ENCODE peak calls at places on chromosomes 13 and 19, in ten cellular contexts. One of them, this sample, is unnamed.

GRCh38 chr13:50357586-50358118 is 342.4 kb downstream of the KCNRG start:
- DNase-seq in A549: no peak
- DNase-seq in breast epithelium: peak; percentile 56
- DNase-seq in tibial nerve: peak; percentile 25
- DNase-seq in stomach: peak; percentile 58
- DNase-seq in Peyer's patch: no peak
- DNase-seq in body of pancreas: peak; percentile 79
- DNase-seq in heart left ventricle: no peak
- DNase-seq in lower leg skin: no peak
- DNase-seq in IMR-90: peak; percentile 93
- DNase-seq in this sample: no peak

GRCh38 chr13:22187329-22187728 is 516.5 kb downstream of the FGF9 start:
- DNase-seq in breast epithelium: no peak
- DNase-seq in body of pancreas: no peak
- DNase-seq in IMR-90: peak; percentile 11
- DNase-seq in lower leg skin: no peak
- DNase-seq in tibial nerve: no peak
- DNase-seq in Peyer's patch: no peak
- DNase-seq in A549: no peak
- DNase-seq in heart left ventricle: no peak
- DNase-seq in stomach: no peak
- DNase-seq in this sample: no peak

GRCh38 chr19:28785961-28786360 is 427.0 kb downstream of the UQCRFS1 start:
- DNase-seq in A549: no peak
- DNase-seq in Peyer's patch: no peak
- DNase-seq in IMR-90: no peak
- DNase-seq in stomach: no peak
- DNase-seq in lower leg skin: no peak
- DNase-seq in heart left ventricle: no peak
- DNase-seq in breast epithelium: no peak
- DNase-seq in body of pancreas: no peak
- DNase-seq in tibial nerve: no peak
- DNase-seq in this sample: no peak

GRCh38 chr19:35341006-35341405 is 6.7 kb upstream of the FFAR1 start:
- DNase-seq in breast epithelium: no peak
- DNase-seq in tibial nerve: no peak
- DNase-seq in stomach: no peak
- DNase-seq in Peyer's patch: no peak
- DNase-seq in body of pancreas: no peak
- DNase-seq in lower leg skin: no peak
- DNase-seq in IMR-90: no peak
- DNase-seq in A549: no peak
- DNase-seq in heart left ventricle: no peak
- DNase-seq in this sample: peak; percentile 68

GRCh38 chr19:53333071-53333465 is 481 bp upstream of the ZNF845 start:
- DNase-seq in A549: no peak
- DNase-seq in heart left ventricle: peak; percentile 67
- DNase-seq in tibial nerve: peak; percentile 23
- DNase-seq in stomach: peak; percentile 42
- DNase-seq in IMR-90: no peak
- DNase-seq in lower leg skin: peak; percentile 89
- DNase-seq in Peyer's patch: peak; percentile 30
- DNase-seq in breast epithelium: no peak
- DNase-seq in body of pancreas: peak; percentile 51
- DNase-seq in this sample: peak; percentile 85

GRCh38 chr19:35986664-35987570 is 8.1 kb upstream of the SDHAF1 start:
- DNase-seq in lower leg skin: peak; percentile 88
- DNase-seq in stomach: no peak
- DNase-seq in Peyer's patch: peak; percentile 59
- DNase-seq in body of pancreas: no peak
- DNase-seq in tibial nerve: no peak
- DNase-seq in breast epithelium: no peak
- DNase-seq in heart left ventricle: no peak
- DNase-seq in IMR-90: no peak
- DNase-seq in A549: peak; percentile 59
- DNase-seq in this sample: peak; percentile 87

GRCh38 chr19:35042056-35042730 is 672 bp downstream of the HPN start:
- DNase-seq in stomach: peak; percentile 47
- DNase-seq in IMR-90: no peak
- DNase-seq in A549: no peak
- DNase-seq in breast epithelium: no peak
- DNase-seq in Peyer's patch: no peak
- DNase-seq in heart left ventricle: no peak
- DNase-seq in body of pancreas: peak; percentile 74
- DNase-seq in tibial nerve: no peak
- DNase-seq in lower leg skin: no peak
- DNase-seq in this sample: no peak

GRCh38 chr13:28753946-28754345 is 35.2 kb upstream of the SLC46A3 start:
- DNase-seq in body of pancreas: no peak
- DNase-seq in Peyer's patch: no peak
- DNase-seq in IMR-90: no peak
- DNase-seq in heart left ventricle: no peak
- DNase-seq in breast epithelium: no peak
- DNase-seq in stomach: no peak
- DNase-seq in tibial nerve: no peak
- DNase-seq in lower leg skin: no peak
- DNase-seq in A549: no peak
- DNase-seq in this sample: no peak

GRCh38 chr19:15577184-15577771 is 37.7 kb upstream of the CYP4F8 start:
- DNase-seq in IMR-90: no peak
- DNase-seq in lower leg skin: peak; percentile 46
- DNase-seq in heart left ventricle: no peak
- DNase-seq in stomach: no peak
- DNase-seq in Peyer's patch: no peak
- DNase-seq in tibial nerve: no peak
- DNase-seq in breast epithelium: no peak
- DNase-seq in body of pancreas: no peak
- DNase-seq in A549: no peak
- DNase-seq in this sample: no peak

GRCh38 chr13:106534844-106535551 is 464 bp downstream of the EFNB2 start:
- DNase-seq in Peyer's patch: no peak
- DNase-seq in body of pancreas: peak; percentile 30
- DNase-seq in breast epithelium: no peak
- DNase-seq in stomach: peak; percentile 35
- DNase-seq in heart left ventricle: peak; percentile 64
- DNase-seq in tibial nerve: no peak
- DNase-seq in IMR-90: peak; percentile 16
- DNase-seq in A549: no peak
- DNase-seq in lower leg skin: peak; percentile 88
- DNase-seq in this sample: peak; percentile 87

GRCh38 chr13:39321578-39321977 is 281.4 kb downstream of the LHFPL6 start:
- DNase-seq in heart left ventricle: no peak
- DNase-seq in A549: no peak
- DNase-seq in body of pancreas: no peak
- DNase-seq in breast epithelium: no peak
- DNase-seq in Peyer's patch: no peak
- DNase-seq in tibial nerve: peak; percentile 58
- DNase-seq in stomach: no peak
- DNase-seq in IMR-90: peak; percentile 13
- DNase-seq in lower leg skin: no peak
- DNase-seq in this sample: no peak

GRCh38 chr19:38285567-38285966 is 18.5 kb upstream of the C19orf33 start:
- DNase-seq in IMR-90: peak; percentile 62
- DNase-seq in tibial nerve: no peak
- DNase-seq in breast epithelium: no peak
- DNase-seq in stomach: no peak
- DNase-seq in body of pancreas: no peak
- DNase-seq in A549: no peak
- DNase-seq in lower leg skin: no peak
- DNase-seq in Peyer's patch: no peak
- DNase-seq in heart left ventricle: no peak
- DNase-seq in this sample: no peak

GRCh38 chr13:75938811-75939525 is 302.8 kb downstream of the LMO7 start:
- DNase-seq in stomach: no peak
- DNase-seq in Peyer's patch: no peak
- DNase-seq in IMR-90: peak; percentile 19
- DNase-seq in body of pancreas: no peak
- DNase-seq in heart left ventricle: no peak
- DNase-seq in A549: no peak
- DNase-seq in breast epithelium: no peak
- DNase-seq in lower leg skin: no peak
- DNase-seq in tibial nerve: no peak
- DNase-seq in this sample: no peak

GRCh38 chr13:80337706-80338105 is 3.2 kb downstream of the SPRY2 start:
- DNase-seq in body of pancreas: no peak
- DNase-seq in Peyer's patch: no peak
- DNase-seq in IMR-90: no peak
- DNase-seq in breast epithelium: no peak
- DNase-seq in tibial nerve: no peak
- DNase-seq in lower leg skin: no peak
- DNase-seq in stomach: no peak
- DNase-seq in heart left ventricle: no peak
- DNase-seq in A549: no peak
- DNase-seq in this sample: no peak

GRCh38 chr13:31105020-31105800 is 56.5 kb downstream of the HSPH1 start:
- DNase-seq in tibial nerve: peak; percentile 16
- DNase-seq in body of pancreas: no peak
- DNase-seq in A549: no peak
- DNase-seq in heart left ventricle: no peak
- DNase-seq in Peyer's patch: no peak
- DNase-seq in breast epithelium: no peak
- DNase-seq in stomach: no peak
- DNase-seq in IMR-90: peak; percentile 26
- DNase-seq in lower leg skin: peak; percentile 71
- DNase-seq in this sample: no peak

GRCh38 chr19:11423804-11424318 is 4.7 kb upstream of the RGL3 start:
- DNase-seq in Peyer's patch: no peak
- DNase-seq in heart left ventricle: no peak
- DNase-seq in body of pancreas: no peak
- DNase-seq in tibial nerve: no peak
- DNase-seq in IMR-90: no peak
- DNase-seq in lower leg skin: no peak
- DNase-seq in stomach: no peak
- DNase-seq in breast epithelium: no peak
- DNase-seq in A549: no peak
- DNase-seq in this sample: no peak

GRCh38 chr13:33053397-33054066 is 37.3 kb downstream of the KL start:
- DNase-seq in A549: no peak
- DNase-seq in heart left ventricle: no peak
- DNase-seq in stomach: no peak
- DNase-seq in body of pancreas: no peak
- DNase-seq in tibial nerve: no peak
- DNase-seq in lower leg skin: no peak
- DNase-seq in breast epithelium: no peak
- DNase-seq in IMR-90: no peak
- DNase-seq in Peyer's patch: no peak
- DNase-seq in this sample: no peak

GRCh38 chr19:4057913-4058695 is 8.6 kb downstream of the ZBTB7A start:
- DNase-seq in lower leg skin: peak; percentile 98
- DNase-seq in breast epithelium: peak; percentile 79
- DNase-seq in IMR-90: peak; percentile 85
- DNase-seq in stomach: peak; percentile 81
- DNase-seq in body of pancreas: peak; percentile 67
- DNase-seq in Peyer's patch: no peak
- DNase-seq in A549: peak; percentile 73
- DNase-seq in heart left ventricle: peak; percentile 91
- DNase-seq in tibial nerve: peak; percentile 87
- DNase-seq in this sample: peak; percentile 88

GRCh38 chr19:52200044-52200443 is 10.2 kb downstream of the PPP2R1A start:
- DNase-seq in tibial nerve: peak; percentile 57
- DNase-seq in IMR-90: peak; percentile 78
- DNase-seq in breast epithelium: no peak
- DNase-seq in A549: no peak
- DNase-seq in stomach: no peak
- DNase-seq in body of pancreas: no peak
- DNase-seq in heart left ventricle: no peak
- DNase-seq in Peyer's patch: no peak
- DNase-seq in lower leg skin: no peak
- DNase-seq in this sample: no peak

GRCh38 chr19:13208131-13208963 is 58.1 kb downstream of the IER2 start:
- DNase-seq in tibial nerve: peak; percentile 73
- DNase-seq in Peyer's patch: peak; percentile 74
- DNase-seq in heart left ventricle: no peak
- DNase-seq in lower leg skin: no peak
- DNase-seq in A549: no peak
- DNase-seq in body of pancreas: no peak
- DNase-seq in breast epithelium: no peak
- DNase-seq in stomach: peak; percentile 33
- DNase-seq in IMR-90: peak; percentile 76
- DNase-seq in this sample: peak; percentile 91

GRCh38 chr13:80704369-80704768 is 363.4 kb upstream of the SPRY2 start:
- DNase-seq in A549: no peak
- DNase-seq in IMR-90: no peak
- DNase-seq in lower leg skin: no peak
- DNase-seq in stomach: no peak
- DNase-seq in Peyer's patch: no peak
- DNase-seq in body of pancreas: no peak
- DNase-seq in tibial nerve: no peak
- DNase-seq in heart left ventricle: no peak
- DNase-seq in breast epithelium: no peak
- DNase-seq in this sample: peak; percentile 66

GRCh38 chr13:111990362-111990761 is 76.6 kb upstream of the SOX1 start:
- DNase-seq in body of pancreas: no peak
- DNase-seq in lower leg skin: peak; percentile 37
- DNase-seq in IMR-90: no peak
- DNase-seq in breast epithelium: no peak
- DNase-seq in stomach: no peak
- DNase-seq in Peyer's patch: no peak
- DNase-seq in A549: no peak
- DNase-seq in heart left ventricle: no peak
- DNase-seq in tibial nerve: no peak
- DNase-seq in this sample: no peak
- TF ChIP-seq POLR2A in body of pancreas: no peak
- TF ChIP-seq POLR2A in lower leg skin: no peak
- TF ChIP-seq POLR2A in IMR-90: no peak
- TF ChIP-seq POLR2A in breast epithelium: no peak
- TF ChIP-seq POLR2A in stomach: no peak
- TF ChIP-seq POLR2A in Peyer's patch: no peak
- TF ChIP-seq POLR2A in A549: no peak
- TF ChIP-seq POLR2A in heart left ventricle: no peak
- TF ChIP-seq POLR2A in tibial nerve: no peak
- TF ChIP-seq POLR2A in this sample: no peak

GRCh38 chr13:67855837-67856238 is 625.7 kb upstream of the PCDH9 start:
- DNase-seq in Peyer's patch: no peak
- DNase-seq in IMR-90: no peak
- DNase-seq in stomach: no peak
- DNase-seq in breast epithelium: no peak
- DNase-seq in heart left ventricle: no peak
- DNase-seq in A549: no peak
- DNase-seq in body of pancreas: no peak
- DNase-seq in lower leg skin: no peak
- DNase-seq in tibial nerve: no peak
- DNase-seq in this sample: no peak
- H3K4me3 ChIP-seq in Peyer's patch: no peak overlapping the region
- H3K4me3 ChIP-seq in IMR-90: no peak overlapping the region
- H3K4me3 ChIP-seq in stomach: no peak overlapping the region
- H3K4me3 ChIP-seq in breast epithelium: no peak overlapping the region
- H3K4me3 ChIP-seq in heart left ventricle: no peak overlapping the region
- H3K4me3 ChIP-seq in A549: no peak overlapping the region
- H3K4me3 ChIP-seq in body of pancreas: no peak overlapping the region
- H3K4me3 ChIP-seq in lower leg skin: no peak overlapping the region
- H3K4me3 ChIP-seq in tibial nerve: no peak overlapping the region
- H3K4me3 ChIP-seq in this sample: no peak overlapping the region

GRCh38 chr19:49339364-49340068 is 4.3 kb downstream of the CD37 start:
- DNase-seq in lower leg skin: peak; percentile 96
- DNase-seq in stomach: peak; percentile 87
- DNase-seq in body of pancreas: peak; percentile 91
- DNase-seq in tibial nerve: peak; percentile 77
- DNase-seq in Peyer's patch: peak; percentile 46
- DNase-seq in IMR-90: peak; percentile 50
- DNase-seq in heart left ventricle: peak; percentile 90
- DNase-seq in breast epithelium: peak; percentile 83
- DNase-seq in A549: no peak
- DNase-seq in this sample: peak; percentile 86
- TF ChIP-seq POLR2A in lower leg skin: no peak
- TF ChIP-seq POLR2A in stomach: no peak
- TF ChIP-seq POLR2A in body of pancreas: peak; percentile 74
- TF ChIP-seq POLR2A in tibial nerve: peak; percentile 67
- TF ChIP-seq POLR2A in Peyer's patch: no peak
- TF ChIP-seq POLR2A in IMR-90: no peak
- TF ChIP-seq POLR2A in heart left ventricle: no peak
- TF ChIP-seq POLR2A in breast epithelium: peak; percentile 59
- TF ChIP-seq POLR2A in A549: no peak
- TF ChIP-seq POLR2A in this sample: no peak

GRCh38 chr13:59734393-59734792 is 429.3 kb downstream of the DIAPH3 start:
- DNase-seq in IMR-90: no peak
- DNase-seq in Peyer's patch: no peak
- DNase-seq in breast epithelium: no peak
- DNase-seq in stomach: no peak
- DNase-seq in heart left ventricle: no peak
- DNase-seq in tibial nerve: no peak
- DNase-seq in A549: no peak
- DNase-seq in body of pancreas: no peak
- DNase-seq in lower leg skin: no peak
- DNase-seq in this sample: no peak
- H3K4me3 ChIP-seq in IMR-90: no peak overlapping the region
- H3K4me3 ChIP-seq in Peyer's patch: no peak overlapping the region
- H3K4me3 ChIP-seq in breast epithelium: no peak overlapping the region
- H3K4me3 ChIP-seq in stomach: no peak overlapping the region
- H3K4me3 ChIP-seq in heart left ventricle: no peak overlapping the region
- H3K4me3 ChIP-seq in tibial nerve: no peak overlapping the region
- H3K4me3 ChIP-seq in A549: no peak overlapping the region
- H3K4me3 ChIP-seq in body of pancreas: no peak overlapping the region
- H3K4me3 ChIP-seq in lower leg skin: no peak overlapping the region
- H3K4me3 ChIP-seq in this sample: no peak overlapping the region

This sample was measured in spleen.